ENCODE peak calls at places on chromosomes 2 and 18, in five cellular contexts. G is H1, V is IMR-90, I is H9, Y is mesenchymal stem cell. U is an unnamed sample. For H3K4me1 and H3K9me3, the result is how much of the 10 kb centered on the place peaks cover.

GRCh38 chr2:174145827-174146226 is 102.5 kb downstream of the OLA1 start:
- DNase-seq in V (no peak), G (no peak), I (peak), Y (no peak), U (no peak)

GRCh38 chr2:236335696-236336574 is 71.7 kb upstream of the ASB18 start:
- DNase-seq in G (no peak), V (no peak), I (no peak), Y (no peak), U (no peak)

GRCh38 chr2:109162999-109163398 is 34.0 kb downstream of the SH3RF3 start:
- DNase-seq in V (no peak), Y (no peak), G (no peak), I (no peak), U (no peak)

GRCh38 chr2:43220982-43221659 is 5.3 kb downstream of the ZFP36L2 start:
- DNase-seq in I (peak), V (peak), G (no peak), Y (peak), U (peak)

GRCh38 chr18:79524181-79525078 is 128.7 kb downstream of the NFATC1 start:
- DNase-seq in Y (no peak), V (no peak), I (peak), G (no peak), U (no peak)

GRCh38 chr18:2511451-2511850 is 59.9 kb downstream of the METTL4 start:
- DNase-seq in I (no peak), G (no peak), Y (no peak), V (no peak), U (no peak)

GRCh38 chr2:183495589-183496267 is 371.5 kb downstream of the NUP35 start:
- DNase-seq in I (no peak), G (no peak), Y (no peak), V (no peak), U (no peak)

GRCh38 chr2:160679686-160680085 is 186.1 kb upstream of the RBMS1 start:
- DNase-seq in G (no peak), V (no peak), Y (no peak), I (no peak), U (no peak)

GRCh38 chr2:79512442-79513401 is at the start of gene CTNNA2:
- DNase-seq in I (peak), V (no peak), G (peak), Y (peak), U (peak)

GRCh38 chr2:63676135-63676534 is 87.4 kb downstream of the MDH1 start:
- DNase-seq in V (no peak), I (no peak), Y (no peak), G (no peak), U (no peak)

GRCh38 chr2:112627060-112628040 is 18.4 kb upstream of the SLC20A1 start:
- DNase-seq in G (no peak), I (no peak), Y (peak), V (peak), U (no peak)

GRCh38 chr2:163690896-163691295 is 44.9 kb downstream of the FIGN start:
- DNase-seq in I (no peak), Y (no peak), G (no peak), V (no peak), U (no peak)

GRCh38 chr2:207239222-207239674 is 73.5 kb upstream of the KLF7 start:
- DNase-seq in I (no peak), V (peak), G (no peak), Y (peak), U (no peak)

GRCh38 chr2:21740529-21740928 is 616.8 kb downstream of the TDRD15 start:
- DNase-seq in Y (peak), I (no peak), G (no peak), V (peak), U (no peak)

GRCh38 chr2:208062113-208062512 is 36.8 kb upstream of the PLEKHM3 start:
- DNase-seq in V (peak), Y (peak), I (no peak), G (no peak), U (peak)

GRCh38 chr2:236969075-236969474 is 116.6 kb upstream of the COPS8 start:
- DNase-seq in I (no peak), Y (no peak), G (no peak), V (no peak), U (no peak)

GRCh38 chr2:150169230-150169629 is 318.2 kb downstream of the RND3 start:
- DNase-seq in Y (peak), I (no peak), G (no peak), V (peak), U (no peak)

GRCh38 chr2:164910091-164910899 is 45.0 kb downstream of the SLC38A11 start:
- DNase-seq in G (no peak), I (no peak), Y (peak), V (peak), U (no peak)

GRCh38 chr2:173037245-173038106 is 38.2 kb upstream of the MAP3K20 start:
- DNase-seq in I (no peak), G (no peak), V (peak), Y (no peak), U (no peak)

GRCh38 chr2:199195893-199196502 is 261.7 kb downstream of the SATB2 start:
- DNase-seq in Y (no peak), G (no peak), I (no peak), V (no peak), U (no peak)

GRCh38 chr2:176129013-176129796 is at the start of gene HOXD8:
- DNase-seq in G (no peak), I (peak), Y (peak), V (peak), U (no peak)

GRCh38 chr2:193240752-193241151 is 1046.0 kb upstream of the TMEFF2 start:
- DNase-seq in V (no peak), G (no peak), I (no peak), Y (peak), U (peak)

GRCh38 chr2:182038579-182038978 is 52.9 kb downstream of the PPP1R1C start:
- DNase-seq in V (peak), I (no peak), Y (peak), G (no peak), U (no peak)

GRCh38 chr2:169734172-169734847 is 678 bp downstream of the KLHL23 start:
- DNase-seq in G (no peak), I (no peak), V (no peak), Y (peak), U (peak)

GRCh38 chr2:56811401-56811800 is 627.6 kb downstream of the CCDC85A start:
- DNase-seq in G (no peak), Y (no peak), I (no peak), V (no peak), U (no peak)

GRCh38 chr2:11539317-11540147 is 5.7 kb downstream of the GREB1 start:
- DNase-seq in V (no peak), I (no peak), Y (no peak), G (no peak), U (no peak)

GRCh38 chr2:227826019-227826521 is 12.4 kb downstream of the CCL20 start:
- DNase-seq in V (no peak), I (no peak), Y (no peak), G (no peak), U (no peak)

GRCh38 chr2:37552339-37552738 is 119.1 kb downstream of the CDC42EP3 start:
- DNase-seq in Y (no peak), I (no peak), G (no peak), V (no peak), U (no peak)

GRCh38 chr2:28869494-28870145 is 489 bp downstream of the TRMT61B start:
- DNase-seq in I (no peak), Y (no peak), G (no peak), V (no peak), U (no peak)

GRCh38 chr2:98463551-98463971 is 18.9 kb downstream of the INPP4A start:
- DNase-seq in G (no peak), I (peak), Y (no peak), V (no peak), U (no peak)
- H3K23ac ChIP-seq in G (no peak), I (no peak), Y (no peak), V (no peak), U (no peak)

GRCh38 chr2:88856409-88857135 is 165.1 kb downstream of the RPIA start:
- DNase-seq in Y (no peak), I (no peak), G (no peak), V (no peak), U (no peak)
- H3K4me1 ChIP-seq in Y (under half), I (under half), G (under half), V (under half), U (under half)

GRCh38 chr18:27175914-27176313 is 9.2 kb downstream of the CHST9 start:
- DNase-seq in V (no peak), I (no peak), G (no peak), Y (no peak), U (no peak)

GRCh38 chr18:27171993-27172392 is 13.1 kb downstream of the CHST9 start:
- DNase-seq in Y (no peak), G (no peak), V (no peak), I (no peak), U (no peak)
- H3K9me3 ChIP-seq in Y (under half), G (under half), V (under half), I (under half), U (under half)

GRCh38 chr18:48940854-48941531 is 9.8 kb downstream of the SMAD7 start:
- DNase-seq in G (no peak), V (peak), I (no peak), Y (peak), U (no peak)

GRCh38 chr18:48943333-48943732 is 7.4 kb downstream of the SMAD7 start:
- DNase-seq in Y (no peak), G (no peak), I (no peak), V (no peak), U (no peak)

GRCh38 chr18:48941672-48942071 is 9.1 kb downstream of the SMAD7 start:
- DNase-seq in I (no peak), V (no peak), Y (no peak), G (no peak), U (no peak)

GRCh38 chr18:48942554-48943261 is 8.1 kb downstream of the SMAD7 start:
- DNase-seq in G (no peak), Y (peak), I (no peak), V (peak), U (no peak)

DNA sequence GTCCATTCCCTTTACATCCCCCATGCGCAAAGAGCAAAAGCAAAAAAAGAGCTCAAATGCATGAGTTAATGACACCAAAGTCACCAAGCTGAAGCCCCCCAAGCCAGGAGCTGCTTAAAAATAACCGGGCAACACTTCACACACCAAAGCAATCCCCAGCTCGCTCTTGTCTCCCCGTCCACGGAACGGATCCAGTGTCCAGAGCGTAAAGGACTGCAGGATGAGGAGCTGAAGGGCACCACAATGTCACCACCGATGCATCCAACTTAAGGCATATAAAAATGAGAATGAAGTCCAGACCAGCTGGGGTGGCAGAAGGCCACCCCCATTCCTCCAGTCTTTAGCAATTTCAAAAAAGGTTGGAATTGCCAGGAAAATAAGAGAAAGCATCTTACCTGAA is 8.7 kb downstream of the SMAD7 start:
- DNase-seq in G (no peak), Y (no peak), V (no peak), I (no peak), U (no peak)
- H3K23ac ChIP-seq in G (no peak), Y (no peak), V (peak), I (no peak), U (no peak)

GRCh38 chr18:55419132-55419938 is 168.7 kb downstream of the TCF4 start:
- DNase-seq in Y (peak), V (peak), I (no peak), G (no peak), U (no peak)

GRCh38 chr18:55416791-55417190 is 171.2 kb downstream of the TCF4 start:
- DNase-seq in I (no peak), V (no peak), G (no peak), Y (peak), U (no peak)

GRCh38 chr18:55419939-55420664 is 167.9 kb downstream of the TCF4 start:
- DNase-seq in Y (peak), V (no peak), I (no peak), G (no peak), U (no peak)

GRCh38 chr18:55420665-55420964 is 167.4 kb downstream of the TCF4 start:
- DNase-seq in G (no peak), I (no peak), Y (no peak), V (no peak), U (no peak)

GRCh38 chr18:55418439-55418838 is 169.6 kb downstream of the TCF4 start:
- DNase-seq in G (no peak), I (no peak), Y (no peak), V (no peak), U (no peak)
- H3K4me1 ChIP-seq in G (under half), I (under half), Y (under half), V (under half), U (under half)

GRCh38 chr2:220891405-220891804 is 680.7 kb downstream of the EPHA4 start:
- DNase-seq in I (no peak), Y (peak), V (peak), G (no peak), U (peak)

GRCh38 chr2:220894069-220894468 is 678.0 kb downstream of the EPHA4 start:
- DNase-seq in I (no peak), V (peak), Y (no peak), G (no peak), U (no peak)

GRCh38 chr2:220892018-220892634 is 680.0 kb downstream of the EPHA4 start:
- DNase-seq in G (no peak), Y (no peak), I (no peak), V (no peak), U (no peak)

GRCh38 chr2:220887880-220888279 is 684.2 kb downstream of the EPHA4 start:
- DNase-seq in Y (peak), V (no peak), G (no peak), I (no peak), U (peak)

DNA sequence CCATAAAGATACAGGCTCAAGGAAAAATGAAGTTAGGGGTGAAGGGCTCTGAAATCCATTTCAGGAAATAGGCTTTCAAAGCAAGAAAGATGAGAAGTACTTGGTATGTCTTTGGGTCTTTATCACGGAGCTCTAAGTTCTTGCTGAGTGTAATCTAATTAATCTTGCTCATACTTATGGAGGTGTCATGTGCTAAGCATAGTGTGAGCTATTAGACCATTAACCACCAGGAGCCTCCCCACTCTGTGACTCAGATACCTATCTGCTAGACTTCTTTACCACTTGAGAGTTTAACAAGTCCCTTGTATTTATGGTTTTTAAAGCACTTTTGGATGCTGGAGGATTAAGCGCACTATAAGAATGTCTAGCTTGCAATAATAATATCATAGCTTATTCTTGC is 678.7 kb downstream of the EPHA4 start:
- DNase-seq in Y (peak), I (no peak), G (no peak), V (no peak), U (no peak)
- H3K9me3 ChIP-seq in Y (under half), I (under half), G (under half), V (under half), U (under half)

DNA sequence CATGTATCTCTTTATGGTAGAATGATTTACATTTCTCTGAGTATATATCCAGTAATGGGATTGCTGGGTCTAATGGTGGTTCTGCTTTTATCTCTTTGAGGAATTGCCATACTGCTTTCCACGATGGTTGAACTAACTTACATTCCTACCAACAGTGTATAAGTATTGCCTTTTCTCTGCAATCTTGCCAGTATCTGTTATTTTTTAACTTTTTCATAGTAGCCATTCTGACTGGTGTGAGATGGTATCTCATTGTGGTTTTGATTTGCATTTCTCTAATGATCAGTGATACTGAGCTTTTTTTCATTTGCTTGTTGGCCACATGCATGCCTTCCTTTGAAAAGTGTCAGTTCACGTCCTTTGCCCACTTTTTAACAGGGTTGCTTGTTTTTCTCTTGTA is 55.1 kb downstream of the CYTIP start:
- DNase-seq in I (no peak), G (no peak), V (no peak), Y (no peak), U (no peak)
- H3K23ac ChIP-seq in I (no peak), G (no peak), V (no peak), Y (no peak), U (no peak)